ENCODE peak calls at places on chromosomes 16 and 17, in four cellular contexts. H is adrenal gland, L is stomach, S is K562. O is an unnamed sample. For H3K36me3, the result is how much of the 10 kb centered on the place peaks cover.

GRCh38 chr17:48123111-48123510 is 15.5 kb downstream of the SNX11 start:
- DNase-seq in L (no peak), H (no peak), S (no peak), O (no peak)

GRCh38 chr16:56618138-56618537 is 7.4 kb upstream of the MT1E start:
- DNase-seq in S (no peak), H (no peak), L (no peak), O (no peak)

GRCh38 chr17:34146440-34147043 is 108.5 kb upstream of the CCL2 start:
- DNase-seq in H (peak), S (peak), L (peak), O (peak)

GRCh38 chr17:63498621-63499195 is 21.8 kb downstream of the ACE start:
- DNase-seq in H (no peak), S (no peak), L (no peak), O (no peak)

GRCh38 chr17:63185420-63185819 is 219.4 kb downstream of the TANC2 start:
- DNase-seq in L (no peak), H (no peak), S (no peak), O (no peak)

GRCh38 chr16:57479422-57480126 is 6.7 kb downstream of the DOK4 start:
- DNase-seq in S (peak), H (no peak), L (peak), O (no peak)

GRCh38 chr16:57148481-57148880 is 37.4 kb downstream of the PSME3IP1 start:
- DNase-seq in L (no peak), S (no peak), H (no peak), O (no peak)

GRCh38 chr17:39697961-39698360 is 1.9 kb upstream of the ERBB2 start:
- DNase-seq in H (no peak), L (no peak), S (no peak), O (no peak)

GRCh38 chr17:60744355-60744958 is 66.8 kb downstream of the BCAS3 start:
- DNase-seq in H (no peak), L (no peak), S (no peak), O (no peak)

GRCh38 chr17:82458885-82459424 is 414 bp downstream of the NARF start:
- DNase-seq in H (peak), S (peak), L (peak), O (peak)

GRCh38 chr16:57196276-57196675 is 10.1 kb downstream of the RSPRY1 start:
- DNase-seq in S (no peak), H (no peak), L (no peak), O (peak)

GRCh38 chr17:17841620-17842025 is 4.8 kb upstream of the SREBF1 start:
- DNase-seq in H (peak), S (peak), L (peak), O (peak)

GRCh38 chr16:3810818-3811217 is 69.7 kb downstream of the CREBBP start:
- DNase-seq in H (no peak), S (no peak), L (no peak), O (no peak)

GRCh38 chr17:43753488-43754129 is 5.0 kb downstream of the SOST start:
- DNase-seq in L (no peak), H (no peak), S (peak), O (no peak)

GRCh38 chr17:17445296-17445924 is 31.4 kb upstream of the MED9 start:
- DNase-seq in L (no peak), S (no peak), H (no peak), O (no peak)

GRCh38 chr17:58040386-58040785 is 33.3 kb upstream of the SRSF1 start:
- DNase-seq in L (no peak), S (no peak), H (peak), O (no peak)

GRCh38 chr17:57986841-57987581 is 1.0 kb downstream of the VEZF1 start:
- DNase-seq in L (peak), S (peak), H (peak), O (peak)

GRCh38 chr17:73227379-73227778 is 34.3 kb downstream of the CPSF4L start:
- DNase-seq in S (no peak), L (no peak), H (no peak), O (no peak)

GRCh38 chr17:73566905-73567782 is 77.1 kb downstream of the SDK2 start:
- DNase-seq in H (no peak), S (no peak), L (no peak), O (peak)

GRCh38 chr17:64326420-64327054 is 63.5 kb upstream of the TEX2 start:
- DNase-seq in L (peak), H (peak), S (no peak), O (peak)

GRCh38 chr16:47779201-47780016 is 318.3 kb downstream of the PHKB start:
- DNase-seq in L (no peak), S (peak), H (peak), O (no peak)

GRCh38 chr16:27174007-27174406 is 29.3 kb upstream of the KDM8 start:
- DNase-seq in S (no peak), H (no peak), L (no peak), O (no peak)

GRCh38 chr17:14316131-14316854 is 15.4 kb downstream of the HS3ST3B1 start:
- DNase-seq in H (no peak), L (no peak), S (no peak), O (no peak)

GRCh38 chr17:70795620-70796019 is 626.3 kb downstream of the KCNJ2 start:
- DNase-seq in S (no peak), L (no peak), H (no peak), O (no peak)

GRCh38 chr16:24216961-24217360 is 39.2 kb upstream of the CACNG3 start:
- DNase-seq in H (no peak), S (no peak), L (no peak), O (no peak)

GRCh38 chr16:47063011-47063724 is 80.6 kb downstream of the NETO2 start:
- DNase-seq in S (no peak), L (no peak), H (no peak), O (no peak)

GRCh38 chr17:68909066-68909465 is 46.1 kb downstream of the ABCA8 start:
- DNase-seq in H (peak), S (peak), L (no peak), O (peak)

GRCh38 chr17:75721463-75722011 is 278 bp downstream of the ITGB4 start:
- DNase-seq in H (no peak), L (peak), S (no peak), O (peak)

GRCh38 chr17:75722542-75723095 is 1.4 kb downstream of the ITGB4 start:
- DNase-seq in S (no peak), L (no peak), H (no peak), O (no peak)

GRCh38 chr17:75724016-75725003 is 3.1 kb downstream of the ITGB4 start:
- DNase-seq in L (no peak), S (no peak), H (no peak), O (no peak)

GRCh38 chr17:75722076-75722475 is 817 bp downstream of the ITGB4 start:
- DNase-seq in L (peak), S (no peak), H (no peak), O (no peak)

GRCh38 chr17:75723201-75723930 is 2.1 kb downstream of the ITGB4 start:
- DNase-seq in L (peak), S (no peak), H (no peak), O (no peak)
- TF ChIP-seq POLR2A in L (no peak), S (no peak), H (no peak), O (no peak)

GRCh38 chr17:846901-847777 is 65.0 kb downstream of the MRM3 start:
- DNase-seq in H (no peak), L (no peak), S (no peak), O (no peak)
- H3K4me3 ChIP-seq in H (no peak), L (peak), S (no peak), O (no peak)

DNA sequence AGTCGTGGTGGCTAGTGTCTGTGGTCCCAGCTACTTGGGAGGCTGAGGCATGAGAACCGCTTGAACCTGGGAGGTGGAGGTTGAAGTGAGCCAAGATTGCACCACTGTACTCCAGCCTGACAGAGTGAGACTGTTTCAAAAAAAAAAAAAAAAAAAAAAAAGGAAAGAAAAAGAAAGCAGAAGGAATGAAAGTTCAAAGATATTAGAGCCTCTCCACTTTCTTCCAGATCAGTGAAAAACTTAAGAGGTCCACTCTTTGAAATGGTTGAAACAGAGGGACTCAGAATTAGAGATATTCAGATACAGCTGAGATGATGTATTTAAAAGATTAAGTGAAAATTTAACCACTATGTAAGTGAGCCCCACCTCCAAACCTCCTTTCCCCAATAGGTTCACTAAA is 16.8 kb downstream of the MED13 start:
- DNase-seq in H (no peak), L (no peak), S (no peak), O (no peak)
- H3K36me3 ChIP-seq in H (under half), L (half or more), S (half or more), O (under half)

GRCh38 chr17:80381416-80381923 is 33.5 kb upstream of the ENDOV start:
- DNase-seq in H (no peak), L (no peak), S (no peak), O (no peak)
- TF ChIP-seq POLR2A in H (no peak), L (no peak), S (no peak), O (no peak)

DNA sequence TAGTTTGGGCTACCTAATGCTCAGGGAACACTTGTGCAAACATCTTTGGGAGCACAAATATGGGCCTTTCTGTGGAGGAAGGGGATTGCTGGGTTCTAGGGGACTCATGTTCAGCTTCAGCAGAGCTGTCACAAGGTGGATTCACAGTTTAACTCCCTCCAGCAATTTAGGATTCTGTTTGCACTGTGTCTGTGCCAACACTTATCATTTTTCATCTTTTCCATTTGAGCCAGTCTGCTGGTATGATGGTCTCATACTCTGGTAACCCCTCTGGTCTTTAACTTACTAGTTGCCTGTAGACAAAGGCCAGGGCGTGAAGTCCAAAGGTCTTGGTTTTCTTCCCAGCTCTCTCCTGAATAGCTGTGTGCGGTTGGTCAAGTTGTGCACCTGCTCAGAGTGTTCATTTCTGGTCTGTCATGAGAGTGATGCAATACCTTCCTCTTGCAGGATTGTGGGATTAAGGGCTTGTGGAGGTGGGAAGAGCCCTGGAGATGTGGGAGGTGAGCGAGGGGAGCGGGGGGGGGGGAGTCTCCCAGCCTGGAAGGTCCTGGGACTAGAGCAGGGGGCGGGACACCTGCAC is 152.6 kb downstream of the CMIP start:
- DNase-seq in L (no peak), S (no peak), H (no peak), O (no peak)
- H3K4me3 ChIP-seq in L (no peak), S (no peak), H (no peak), O (no peak)

GRCh38 chr17:81202318-81202717 is 20.4 kb downstream of the CEP131 start:
- DNase-seq in H (no peak), S (no peak), L (no peak), O (no peak)

GRCh38 chr17:81199482-81199830 is 23.3 kb downstream of the CEP131 start:
- DNase-seq in L (no peak), S (no peak), H (no peak), O (no peak)

GRCh38 chr17:81198826-81199481 is 23.8 kb downstream of the CEP131 start:
- DNase-seq in H (no peak), S (no peak), L (no peak), O (no peak)

GRCh38 chr17:81200201-81200600 is 22.6 kb downstream of the CEP131 start:
- DNase-seq in L (no peak), S (no peak), H (no peak), O (no peak)

DNA sequence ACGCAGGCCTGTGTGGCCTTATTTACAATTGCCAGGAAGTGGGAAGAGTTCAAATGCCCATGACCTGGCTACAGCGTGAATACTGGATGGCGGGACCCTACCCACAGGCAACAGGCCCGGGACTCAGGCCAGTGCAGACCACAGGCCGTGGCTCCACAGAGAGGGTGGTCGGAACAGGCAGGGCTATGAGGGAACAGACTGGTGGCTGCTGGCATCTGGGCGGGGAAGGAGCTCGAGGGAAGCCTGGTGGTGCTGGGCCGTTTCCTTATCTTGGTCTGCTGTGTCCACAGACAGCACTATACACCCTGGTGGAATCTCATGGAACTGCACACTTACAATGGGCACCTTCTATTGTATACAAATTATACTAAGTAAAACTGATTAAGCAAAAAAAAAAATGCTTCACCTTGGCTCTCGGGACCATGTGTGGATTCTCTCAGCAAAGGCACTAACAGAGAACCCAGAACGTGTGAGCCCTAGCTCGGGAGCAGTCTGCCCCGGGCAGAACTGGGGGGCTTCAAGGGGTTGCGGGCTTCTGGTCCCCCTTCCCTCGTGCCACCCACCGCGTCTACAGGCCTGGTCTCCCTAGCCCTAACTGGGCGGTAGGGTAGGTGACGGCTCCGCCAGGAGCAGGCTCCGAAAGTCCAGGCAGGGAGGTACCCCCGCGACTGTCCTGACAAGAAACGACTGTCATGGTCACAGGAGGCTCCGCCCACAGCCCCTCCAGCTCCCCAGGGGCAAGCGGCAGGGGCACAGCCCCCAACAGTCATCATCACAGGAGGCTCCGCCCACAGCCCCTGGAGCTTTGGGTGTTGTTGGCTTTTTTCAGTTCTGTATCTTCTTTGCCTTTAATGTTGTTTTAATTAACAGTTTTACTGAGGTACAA is 21.8 kb downstream of the CEP131 start:
- DNase-seq in H (peak), S (peak), L (peak), O (peak)
- H3K36me3 ChIP-seq in H (under half), S (under half), L (half or more), O (under half)

GRCh38 chr17:733743-734142 is 1.3 kb downstream of the TLCD3A start:
- DNase-seq in S (no peak), H (no peak), L (no peak), O (no peak)

GRCh38 chr17:728911-729310 is 3.5 kb upstream of the TLCD3A start:
- DNase-seq in S (no peak), L (peak), H (no peak), O (no peak)

GRCh38 chr17:731943-732787 is at the start of gene TLCD3A:
- DNase-seq in H (peak), L (peak), S (peak), O (peak)

GRCh38 chr17:737561-738113 is 5.2 kb downstream of the TLCD3A start:
- DNase-seq in L (no peak), S (no peak), H (no peak), O (no peak)

GRCh38 chr17:732788-733720 is 658 bp downstream of the TLCD3A start:
- DNase-seq in H (peak), L (peak), S (peak), O (peak)
- TF ChIP-seq POLR2A in H (no peak), L (no peak), S (peak), O (peak)

GRCh38 chr16:69918241-69918640 is 32.9 kb upstream of the CLEC18A start:
- DNase-seq in S (no peak), L (no peak), H (no peak), O (no peak)
- H3K4me3 ChIP-seq in S (no peak), L (no peak), H (no peak), O (no peak)

O was measured in thyroid gland.